ENCODE peak calls at places on chromosome 11, in seven cellular contexts. U, T, C, S, P, X and G are unnamed samples.

GRCh38 chr11:44046202-44046601 is 1.6 kb upstream of the ACCSL start:
- DNase-seq in U (no peak), T (no peak), C (no peak), S (no peak), P (no peak), X (no peak), G (no peak)

GRCh38 chr11:126949066-126949945 is 51.3 kb downstream of the KIRREL3 start:
- DNase-seq in U (peak; percentile 70), T (no peak), C (no peak), S (peak; percentile 94), P (no peak), X (no peak), G (no peak)

GRCh38 chr11:14336507-14337503 is 22.2 kb downstream of the RRAS2 start:
- DNase-seq in U (peak; percentile 97), T (peak; percentile 79), C (peak; percentile 25), S (peak; percentile 95), P (peak; percentile 100), X (peak; percentile 69), G (peak; percentile 96)

GRCh38 chr11:30411383-30411782 is 88.5 kb downstream of the ARL14EP start:
- DNase-seq in U (no peak), T (no peak), C (no peak), S (no peak), P (no peak), X (no peak), G (no peak)

GRCh38 chr11:112017538-112017937 is 7.7 kb upstream of the DLAT start:
- DNase-seq in U (peak; percentile 54), T (no peak), C (no peak), S (peak; percentile 53), P (no peak), X (no peak), G (no peak)

GRCh38 chr11:78429209-78429608 is 11.6 kb upstream of the GAB2 start:
- DNase-seq in U (no peak), T (no peak), C (no peak), S (no peak), P (no peak), X (no peak), G (no peak)

GRCh38 chr11:58647141-58647699 is 24.8 kb downstream of the CNTF start:
- DNase-seq in U (no peak), T (no peak), C (no peak), S (no peak), P (no peak), X (no peak), G (no peak)

GRCh38 chr11:134843020-134843419 is 431.0 kb upstream of the B3GAT1 start:
- DNase-seq in U (no peak), T (no peak), C (no peak), S (no peak), P (no peak), X (no peak), G (no peak)

GRCh38 chr11:45662096-45662664 is 3.2 kb downstream of the CHST1 start:
- DNase-seq in U (no peak), T (no peak), C (no peak), S (no peak), P (no peak), X (no peak), G (no peak)

GRCh38 chr11:105296806-105297205 is 157.2 kb upstream of the CARD18 start:
- DNase-seq in U (no peak), T (no peak), C (no peak), S (no peak), P (no peak), X (no peak), G (no peak)

GRCh38 chr11:105466582-105467228 is 143.2 kb upstream of the GRIA4 start:
- DNase-seq in U (peak; percentile 3), T (peak; percentile 16), C (no peak), S (peak; percentile 58), P (peak; percentile 23), X (peak; percentile 66), G (peak; percentile 84)

GRCh38 chr11:6362868-6363678 is 27.2 kb upstream of the SMPD1 start:
- DNase-seq in U (peak; percentile 89), T (peak; percentile 68), C (peak; percentile 52), S (peak; percentile 48), P (peak; percentile 68), X (peak; percentile 88), G (peak; percentile 77)

GRCh38 chr11:19519912-19520641 is 192.6 kb upstream of the NAV2 start:
- DNase-seq in U (no peak), T (no peak), C (no peak), S (no peak), P (no peak), X (no peak), G (no peak)

GRCh38 chr11:16605440-16605970 is 132.9 kb upstream of the C11orf58 start:
- DNase-seq in U (peak; percentile 39), T (no peak), C (peak; percentile 36), S (no peak), P (peak; percentile 42), X (peak; percentile 7), G (no peak)

GRCh38 chr11:86370922-86371614 is 3.6 kb upstream of the CCDC81 start:
- DNase-seq in U (peak; percentile 79), T (no peak), C (no peak), S (peak; percentile 65), P (peak; percentile 83), X (peak; percentile 94), G (peak; percentile 80)

GRCh38 chr11:29306527-29306926 is 710.3 kb downstream of the KCNA4 start:
- DNase-seq in U (peak; percentile 85), T (no peak), C (no peak), S (peak; percentile 97), P (peak; percentile 60), X (no peak), G (peak; percentile 55)

GRCh38 chr11:2574553-2575535 is 125.0 kb downstream of the KCNQ1OT1 start:
- DNase-seq in U (no peak), T (no peak), C (no peak), S (no peak), P (peak; percentile 24), X (no peak), G (no peak)

GRCh38 chr11:3879967-3880542 is 24.6 kb downstream of the STIM1 start:
- DNase-seq in U (no peak), T (no peak), C (no peak), S (no peak), P (no peak), X (no peak), G (no peak)

GRCh38 chr11:3879216-3879966 is 23.9 kb downstream of the STIM1 start:
- DNase-seq in U (no peak), T (no peak), C (no peak), S (no peak), P (no peak), X (no peak), G (no peak)

GRCh38 chr11:3885855-3886254 is 30.4 kb downstream of the STIM1 start:
- DNase-seq in U (no peak), T (peak; percentile 62), C (no peak), S (no peak), P (peak; percentile 88), X (no peak), G (peak; percentile 75)

GRCh38 chr11:3880724-3881123 is 25.3 kb downstream of the STIM1 start:
- DNase-seq in U (peak; percentile 43), T (no peak), C (no peak), S (no peak), P (peak; percentile 60), X (no peak), G (peak; percentile 59)

DNA sequence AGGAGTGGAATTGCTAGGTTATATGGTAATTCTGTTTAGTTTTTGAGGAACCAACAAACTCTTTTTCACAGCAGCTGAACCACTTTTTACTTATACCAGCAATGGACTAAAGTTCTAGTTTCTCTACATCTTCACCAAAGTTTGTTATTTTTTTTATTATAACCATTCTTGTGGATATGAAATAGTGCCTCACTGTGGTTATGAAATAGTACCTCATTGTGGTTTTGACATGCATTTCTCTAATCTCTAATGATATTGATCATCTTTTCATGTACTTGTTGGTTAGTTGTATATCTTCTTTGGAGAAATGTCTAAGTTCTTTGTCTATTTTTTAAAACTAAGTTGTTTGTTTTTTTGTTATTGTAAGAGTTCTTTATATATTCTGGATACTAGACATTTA is 27.2 kb downstream of the STIM1 start:
- DNase-seq in U (no peak), T (no peak), C (no peak), S (no peak), P (no peak), X (no peak), G (no peak)
- H3K79me2 ChIP-seq in U (peaks cover 28% of the 10 kb centered on the region), T (peaks cover 9% of the 10 kb centered on the region), C (peaks cover 75% of the 10 kb centered on the region), S (peaks cover 10% of the 10 kb centered on the region), P (peaks cover 71% of the 10 kb centered on the region), X (peaks cover 2% of the 10 kb centered on the region), G (peaks cover 39% of the 10 kb centered on the region)

DNA sequence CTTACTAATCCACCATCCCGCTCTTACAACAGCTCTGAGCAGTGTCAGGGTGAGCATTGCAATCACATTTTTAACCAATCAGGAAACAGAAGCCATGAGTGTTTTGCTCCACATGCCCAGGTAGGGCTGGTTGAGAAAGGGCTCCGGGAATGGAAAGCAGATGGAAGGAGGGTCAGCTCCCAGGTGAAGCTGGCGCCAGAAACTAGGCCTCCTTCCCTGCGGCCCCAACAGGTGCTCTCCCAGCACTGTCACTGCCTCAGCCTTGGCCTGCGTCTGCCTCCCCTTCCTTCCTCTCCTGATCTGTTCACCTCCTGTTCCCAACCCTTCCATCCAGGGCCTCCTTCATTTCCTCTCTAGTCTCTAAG is 4.6 kb upstream of the VSIG10L2 start:
- DNase-seq in U (no peak), T (no peak), C (no peak), S (no peak), P (no peak), X (no peak), G (no peak)
- H3K9ac ChIP-seq in U (no peak overlapping the region), T (no peak overlapping the region), C (no peak overlapping the region), S (no peak overlapping the region), P (no peak overlapping the region), X (no peak overlapping the region), G (no peak overlapping the region)

DNA sequence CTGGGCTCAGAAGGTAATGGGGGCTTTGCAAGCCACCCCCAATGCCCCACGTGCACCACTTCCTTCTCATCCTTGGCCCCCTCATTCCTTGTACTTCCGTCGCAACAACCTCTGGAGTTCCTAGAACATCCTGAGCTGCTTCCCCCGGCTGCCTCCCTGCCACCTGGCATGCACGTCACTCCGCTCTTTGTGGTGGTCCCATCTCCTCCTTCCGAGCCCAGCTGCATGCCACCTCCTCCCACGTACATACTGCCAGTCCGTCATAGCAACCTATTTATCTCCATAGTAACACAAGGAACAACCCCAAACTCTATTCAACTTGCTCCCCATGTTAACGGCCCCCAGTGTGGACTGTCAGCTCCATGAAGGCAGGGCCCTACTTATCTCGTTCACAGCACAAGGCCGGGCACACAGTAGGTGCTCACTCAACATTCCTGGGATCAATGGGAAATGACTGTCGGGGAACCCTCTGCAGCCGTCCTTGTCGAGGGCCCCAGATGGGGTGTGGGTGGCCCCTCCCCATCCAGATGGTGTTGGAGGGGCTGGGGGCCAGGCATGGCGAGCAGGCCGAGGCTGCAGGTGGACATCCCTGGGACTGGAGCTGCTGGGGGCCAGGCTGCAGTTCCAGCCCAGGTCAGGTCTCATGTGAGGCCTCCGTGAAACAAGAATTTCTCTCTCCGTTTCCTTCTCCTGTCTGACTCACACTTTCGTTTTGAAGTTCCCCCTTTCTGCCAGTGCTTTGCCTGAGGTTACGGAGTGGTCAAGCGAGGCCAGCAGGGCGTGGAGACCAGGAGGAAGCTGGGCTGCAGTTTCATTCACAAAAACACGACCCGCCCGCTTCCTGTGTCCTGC is 4.2 kb downstream of the MYEOV start:
- DNase-seq in U (peak; percentile 86), T (peak; percentile 78), C (peak; percentile 50), S (peak; percentile 74), P (peak; percentile 91), X (peak; percentile 98), G (peak; percentile 95)
- H3K4me3 ChIP-seq in U (peak overlapping the region; percentile 33), T (peak overlapping the region; percentile 97), C (peak overlapping the region; percentile 69), S (no peak overlapping the region), P (no peak overlapping the region), X (no peak overlapping the region), G (peak overlapping the region; percentile 33)

DNA sequence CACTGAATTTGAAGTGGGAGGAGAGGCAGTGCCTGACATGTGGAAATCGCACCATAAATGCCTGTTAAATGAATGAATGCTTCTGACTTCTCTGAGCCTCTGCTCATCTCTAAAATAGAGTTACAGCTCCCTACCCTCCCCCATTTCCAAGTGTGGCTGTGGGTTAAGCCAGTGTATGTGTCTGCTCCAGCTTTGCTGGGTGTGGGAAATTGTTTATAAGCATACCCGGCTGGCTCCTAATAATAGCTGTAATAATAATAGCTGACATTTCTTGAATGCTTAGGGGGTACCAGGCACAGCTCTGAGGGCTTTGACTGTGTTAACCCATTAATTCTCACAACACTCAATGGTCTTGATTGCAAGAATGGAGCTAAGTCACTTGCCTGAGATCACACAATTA is 7.0 kb upstream of the FCHSD2 start:
- DNase-seq in U (no peak), T (no peak), C (no peak), S (no peak), P (no peak), X (no peak), G (no peak)
- H3K79me2 ChIP-seq in U (no peaks in the 10 kb centered on the region), T (no peaks in the 10 kb centered on the region), C (no peaks in the 10 kb centered on the region), S (no peaks in the 10 kb centered on the region), P (no peaks in the 10 kb centered on the region), X (no peaks in the 10 kb centered on the region), G (no peaks in the 10 kb centered on the region)